ENCODE peak calls at places on chromosomes 2 and 18, in seven cellular contexts. One of them, this sample, is unnamed. For H3K27me3, the result is how much of the 10 kb centered on the place peaks cover.

GRCh38 chr2:28970464-28971160 is 10.5 kb upstream of the TOGARAM2 start:
- DNase-seq in H1: no peak
- DNase-seq in SK-N-SH: peak
- DNase-seq in K562: no peak
- DNase-seq in HCT116: no peak
- DNase-seq in GM12878: no peak
- DNase-seq in HepG2: no peak
- DNase-seq in this sample: no peak

GRCh38 chr2:181466661-181467576 is 9.7 kb downstream of the ITGA4 start:
- DNase-seq in H1: peak
- DNase-seq in SK-N-SH: peak
- DNase-seq in K562: peak
- DNase-seq in HCT116: peak
- DNase-seq in GM12878: no peak
- DNase-seq in HepG2: peak
- DNase-seq in this sample: peak

GRCh38 chr2:157923598-157923997 is 47.5 kb upstream of the ACVR1 start:
- DNase-seq in H1: no peak
- DNase-seq in SK-N-SH: no peak
- DNase-seq in K562: no peak
- DNase-seq in HCT116: no peak
- DNase-seq in GM12878: no peak
- DNase-seq in HepG2: no peak
- DNase-seq in this sample: no peak

GRCh38 chr2:186862869-186863709 is 14.1 kb upstream of the ZSWIM2 start:
- DNase-seq in H1: no peak
- DNase-seq in SK-N-SH: peak
- DNase-seq in K562: peak
- DNase-seq in HCT116: peak
- DNase-seq in GM12878: no peak
- DNase-seq in HepG2: peak
- DNase-seq in this sample: no peak

GRCh38 chr2:109242654-109243331 is 113.8 kb downstream of the SH3RF3 start:
- DNase-seq in H1: no peak
- DNase-seq in SK-N-SH: no peak
- DNase-seq in K562: no peak
- DNase-seq in HCT116: no peak
- DNase-seq in GM12878: no peak
- DNase-seq in HepG2: no peak
- DNase-seq in this sample: no peak

GRCh38 chr2:85705680-85706039 is 11.5 kb downstream of the GNLY start:
- DNase-seq in H1: no peak
- DNase-seq in SK-N-SH: no peak
- DNase-seq in K562: no peak
- DNase-seq in HCT116: peak
- DNase-seq in GM12878: no peak
- DNase-seq in HepG2: peak
- DNase-seq in this sample: no peak

GRCh38 chr18:63366270-63366990 is 576 bp downstream of the KDSR start:
- DNase-seq in H1: peak
- DNase-seq in SK-N-SH: peak
- DNase-seq in K562: peak
- DNase-seq in HCT116: peak
- DNase-seq in GM12878: no peak
- DNase-seq in HepG2: peak
- DNase-seq in this sample: no peak

GRCh38 chr2:111252436-111252835 is 131.7 kb downstream of the BCL2L11 start:
- DNase-seq in H1: no peak
- DNase-seq in SK-N-SH: no peak
- DNase-seq in K562: no peak
- DNase-seq in HCT116: no peak
- DNase-seq in GM12878: no peak
- DNase-seq in HepG2: no peak
- DNase-seq in this sample: no peak

GRCh38 chr2:233414777-233415570 is 60.7 kb downstream of the DGKD start:
- DNase-seq in H1: peak
- DNase-seq in SK-N-SH: no peak
- DNase-seq in K562: no peak
- DNase-seq in HCT116: peak
- DNase-seq in GM12878: no peak
- DNase-seq in HepG2: no peak
- DNase-seq in this sample: no peak

GRCh38 chr2:44817673-44818335 is 123.7 kb upstream of the SIX3 start:
- DNase-seq in H1: no peak
- DNase-seq in SK-N-SH: no peak
- DNase-seq in K562: no peak
- DNase-seq in HCT116: no peak
- DNase-seq in GM12878: no peak
- DNase-seq in HepG2: no peak
- DNase-seq in this sample: no peak

GRCh38 chr18:26233208-26233607 is 7.0 kb downstream of the TAF4B start:
- DNase-seq in H1: peak
- DNase-seq in SK-N-SH: no peak
- DNase-seq in K562: no peak
- DNase-seq in HCT116: no peak
- DNase-seq in GM12878: no peak
- DNase-seq in HepG2: peak
- DNase-seq in this sample: no peak

GRCh38 chr2:128145651-128146050 is 54.7 kb downstream of the UGGT1 start:
- DNase-seq in H1: no peak
- DNase-seq in SK-N-SH: no peak
- DNase-seq in K562: no peak
- DNase-seq in HCT116: no peak
- DNase-seq in GM12878: no peak
- DNase-seq in HepG2: no peak
- DNase-seq in this sample: no peak

GRCh38 chr18:34650121-34650545 is 60.0 kb upstream of the DTNA start:
- DNase-seq in H1: no peak
- DNase-seq in SK-N-SH: no peak
- DNase-seq in K562: no peak
- DNase-seq in HCT116: no peak
- DNase-seq in GM12878: no peak
- DNase-seq in HepG2: no peak
- DNase-seq in this sample: no peak

GRCh38 chr18:78983530-78983929 is 3.9 kb downstream of the SALL3 start:
- DNase-seq in H1: no peak
- DNase-seq in SK-N-SH: no peak
- DNase-seq in K562: no peak
- DNase-seq in HCT116: no peak
- DNase-seq in GM12878: no peak
- DNase-seq in HepG2: no peak
- DNase-seq in this sample: no peak

GRCh38 chr2:235390108-235390815 is 103.6 kb upstream of the AGAP1 start:
- DNase-seq in H1: no peak
- DNase-seq in SK-N-SH: no peak
- DNase-seq in K562: no peak
- DNase-seq in HCT116: no peak
- DNase-seq in GM12878: peak
- DNase-seq in HepG2: no peak
- DNase-seq in this sample: no peak

DNA sequence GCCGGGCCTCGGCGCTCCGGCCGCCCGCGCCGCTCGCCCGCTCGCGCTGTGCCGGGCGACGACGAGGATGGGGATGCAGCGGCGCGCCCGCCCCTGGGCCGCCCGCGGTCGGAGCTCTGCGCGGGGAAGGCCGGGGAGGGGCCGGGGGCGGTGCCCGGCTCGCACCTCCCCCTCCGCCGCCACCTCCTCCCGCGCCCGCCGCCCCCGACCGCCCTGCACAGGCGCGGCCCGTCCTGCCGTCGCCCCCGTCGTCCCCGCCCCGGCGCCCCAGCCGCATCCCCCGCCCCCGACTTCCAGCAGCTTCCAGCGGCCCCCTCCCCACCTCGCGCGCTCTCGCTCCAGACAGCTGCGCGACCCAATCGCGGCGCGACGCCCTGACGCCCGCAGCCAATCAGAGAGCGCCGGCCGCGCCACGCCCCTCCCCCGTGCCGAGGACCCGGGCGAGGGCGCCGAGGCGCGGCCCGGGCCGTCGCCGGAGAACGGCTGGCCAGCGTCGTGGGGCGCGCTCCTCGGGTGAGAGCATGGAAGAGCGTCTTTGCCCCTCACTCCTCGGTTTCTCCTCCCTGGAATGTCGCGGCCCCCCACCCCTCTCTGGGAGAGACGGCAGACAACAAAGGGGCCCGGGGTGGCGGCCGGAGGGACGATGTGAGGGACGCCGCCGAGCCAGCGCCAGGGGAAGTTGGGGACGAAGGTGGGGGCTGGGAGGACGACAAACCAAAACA is at the start of gene MBOAT2:
- DNase-seq in H1: peak
- DNase-seq in SK-N-SH: peak
- DNase-seq in K562: peak
- DNase-seq in HCT116: peak
- DNase-seq in GM12878: peak
- DNase-seq in HepG2: no peak
- DNase-seq in this sample: no peak
- H3K27ac ChIP-seq in H1: peak
- H3K27ac ChIP-seq in SK-N-SH: peak
- H3K27ac ChIP-seq in K562: peak
- H3K27ac ChIP-seq in HCT116: peak
- H3K27ac ChIP-seq in GM12878: peak
- H3K27ac ChIP-seq in HepG2: no peak
- H3K27ac ChIP-seq in this sample: peak

GRCh38 chr2:219003979-219004378 is 10.8 kb upstream of the CRYBA2 start:
- DNase-seq in H1: no peak
- DNase-seq in SK-N-SH: no peak
- DNase-seq in K562: no peak
- DNase-seq in HCT116: no peak
- DNase-seq in GM12878: no peak
- DNase-seq in HepG2: no peak
- DNase-seq in this sample: no peak

GRCh38 chr2:219001100-219001576 is 7.9 kb upstream of the CRYBA2 start:
- DNase-seq in H1: no peak
- DNase-seq in SK-N-SH: no peak
- DNase-seq in K562: no peak
- DNase-seq in HCT116: no peak
- DNase-seq in GM12878: no peak
- DNase-seq in HepG2: no peak
- DNase-seq in this sample: no peak

GRCh38 chr2:219001577-219002394 is 8.6 kb upstream of the CRYBA2 start:
- DNase-seq in H1: peak
- DNase-seq in SK-N-SH: peak
- DNase-seq in K562: peak
- DNase-seq in HCT116: peak
- DNase-seq in GM12878: no peak
- DNase-seq in HepG2: peak
- DNase-seq in this sample: no peak

GRCh38 chr2:219002395-219003266 is 9.4 kb upstream of the CRYBA2 start:
- DNase-seq in H1: peak
- DNase-seq in SK-N-SH: peak
- DNase-seq in K562: peak
- DNase-seq in HCT116: peak
- DNase-seq in GM12878: no peak
- DNase-seq in HepG2: peak
- DNase-seq in this sample: no peak

GRCh38 chr2:219003267-219003634 is 10.0 kb upstream of the CRYBA2 start:
- DNase-seq in H1: no peak
- DNase-seq in SK-N-SH: peak
- DNase-seq in K562: no peak
- DNase-seq in HCT116: no peak
- DNase-seq in GM12878: no peak
- DNase-seq in HepG2: no peak
- DNase-seq in this sample: no peak
- H3K27me3 ChIP-seq in H1: half or more
- H3K27me3 ChIP-seq in SK-N-SH: under half
- H3K27me3 ChIP-seq in K562: under half
- H3K27me3 ChIP-seq in HCT116: under half
- H3K27me3 ChIP-seq in GM12878: under half
- H3K27me3 ChIP-seq in HepG2: under half
- H3K27me3 ChIP-seq in this sample: under half

GRCh38 chr2:102636283-102636907 is 17.0 kb downstream of the SLC9A2 start:
- DNase-seq in H1: no peak
- DNase-seq in SK-N-SH: no peak
- DNase-seq in K562: no peak
- DNase-seq in HCT116: no peak
- DNase-seq in GM12878: no peak
- DNase-seq in HepG2: no peak
- DNase-seq in this sample: no peak
- TF ChIP-seq SIN3A in H1: no peak
- TF ChIP-seq SIN3A in SK-N-SH: no peak
- TF ChIP-seq SIN3A in K562: no peak
- TF ChIP-seq SIN3A in HCT116: no peak
- TF ChIP-seq SIN3A in GM12878: no peak
- TF ChIP-seq SIN3A in HepG2: no peak
- TF ChIP-seq SIN3A in this sample: no peak

GRCh38 chr2:223537669-223538601 is 64.2 kb downstream of the SCG2 start:
- DNase-seq in H1: no peak
- DNase-seq in SK-N-SH: no peak
- DNase-seq in K562: no peak
- DNase-seq in HCT116: no peak
- DNase-seq in GM12878: no peak
- DNase-seq in HepG2: peak
- DNase-seq in this sample: no peak
- H3K27ac ChIP-seq in H1: no peak
- H3K27ac ChIP-seq in SK-N-SH: peak
- H3K27ac ChIP-seq in K562: no peak
- H3K27ac ChIP-seq in HCT116: peak
- H3K27ac ChIP-seq in GM12878: no peak
- H3K27ac ChIP-seq in HepG2: no peak
- H3K27ac ChIP-seq in this sample: peak

This sample was measured in Panc1.